ENCODE peak calls at places on chromosomes 5 and 9, in seven cellular contexts. I, E, O, V, L, Z and P are unnamed samples.

GRCh38 chr5:80184235-80185023 is 71.4 kb downstream of the SERINC5 start:
- DNase-seq in I (peak), E (no peak), O (peak), V (no peak), L (no peak), Z (no peak), P (no peak)

GRCh38 chr5:179608131-179608581 is 15.3 kb downstream of the HNRNPH1 start:
- DNase-seq in I (no peak), E (no peak), O (no peak), V (no peak), L (no peak), Z (peak), P (no peak)

GRCh38 chr9:70021026-70021571 is 22.5 kb upstream of the MAMDC2 start:
- DNase-seq in I (peak), E (peak), O (no peak), V (no peak), L (no peak), Z (peak), P (no peak)

GRCh38 chr9:2597483-2597882 is 24.1 kb upstream of the VLDLR start:
- DNase-seq in I (no peak), E (no peak), O (no peak), V (no peak), L (no peak), Z (peak), P (no peak)

GRCh38 chr5:180607861-180608571 is 16.7 kb upstream of the SCGB3A1 start:
- DNase-seq in I (no peak), E (no peak), O (no peak), V (no peak), L (no peak), Z (no peak), P (no peak)

GRCh38 chr5:78190402-78190801 is 104.1 kb downstream of the AP3B1 start:
- DNase-seq in I (no peak), E (no peak), O (no peak), V (no peak), L (no peak), Z (no peak), P (no peak)

GRCh38 chr9:104740596-104740995 is 6.9 kb upstream of the NIPSNAP3A start:
- DNase-seq in I (peak), E (no peak), O (no peak), V (no peak), L (no peak), Z (peak), P (no peak)

GRCh38 chr9:109781541-109782197 is 1.7 kb downstream of the PALM2AKAP2 start:
- DNase-seq in I (no peak), E (no peak), O (no peak), V (no peak), L (no peak), Z (peak), P (no peak)

GRCh38 chr5:67209141-67209771 is 12.7 kb upstream of the CD180 start:
- DNase-seq in I (peak), E (peak), O (peak), V (no peak), L (peak), Z (peak), P (peak)

GRCh38 chr9:28820741-28821140 is 1247.5 kb upstream of the C9orf72 start:
- DNase-seq in I (no peak), E (no peak), O (no peak), V (no peak), L (no peak), Z (no peak), P (no peak)

GRCh38 chr5:95471922-95472321 is 80.8 kb downstream of the FAM81B start:
- DNase-seq in I (no peak), E (no peak), O (no peak), V (no peak), L (no peak), Z (peak), P (no peak)

GRCh38 chr5:1312993-1313833 is 18.3 kb upstream of the TERT start:
- DNase-seq in I (no peak), E (no peak), O (peak), V (no peak), L (no peak), Z (no peak), P (no peak)

GRCh38 chr9:116549786-116550660 is 137.1 kb upstream of the TRIM32 start:
- DNase-seq in I (no peak), E (no peak), O (no peak), V (no peak), L (no peak), Z (peak), P (no peak)

GRCh38 chr5:55308254-55308836 is 556 bp downstream of the MTREX start:
- DNase-seq in I (peak), E (no peak), O (peak), V (no peak), L (no peak), Z (peak), P (no peak)

GRCh38 chr5:40790947-40791593 is 7.1 kb downstream of the PRKAA1 start:
- DNase-seq in I (no peak), E (no peak), O (no peak), V (no peak), L (no peak), Z (peak), P (no peak)

GRCh38 chr5:22560115-22560514 is 293.0 kb downstream of the CDH12 start:
- DNase-seq in I (peak), E (no peak), O (no peak), V (no peak), L (no peak), Z (peak), P (no peak)

GRCh38 chr5:179509239-179509638 is 41.1 kb upstream of the RUFY1 start:
- DNase-seq in I (no peak), E (no peak), O (no peak), V (no peak), L (no peak), Z (no peak), P (no peak)

GRCh38 chr5:139696894-139697658 is 48.9 kb downstream of the CXXC5 start:
- DNase-seq in I (peak), E (no peak), O (peak), V (no peak), L (peak), Z (peak), P (no peak)

GRCh38 chr5:80990971-80991370 is 30.8 kb downstream of the RASGRF2 start:
- DNase-seq in I (peak), E (no peak), O (no peak), V (no peak), L (no peak), Z (peak), P (no peak)

GRCh38 chr5:1386274-1386717 is 41.4 kb upstream of the CLPTM1L start:
- DNase-seq in I (peak), E (no peak), O (peak), V (no peak), L (peak), Z (peak), P (peak)

GRCh38 chr5:32076699-32077695 is 97.1 kb downstream of the GOLPH3 start:
- DNase-seq in I (peak), E (peak), O (no peak), V (no peak), L (peak), Z (peak), P (peak)

GRCh38 chr9:95947118-95947517 is 71.6 kb downstream of the ERCC6L2 start:
- DNase-seq in I (no peak), E (no peak), O (no peak), V (no peak), L (no peak), Z (no peak), P (no peak)

GRCh38 chr5:75156585-75156984 is 80.1 kb downstream of the ANKRD31 start:
- DNase-seq in I (peak), E (no peak), O (no peak), V (no peak), L (no peak), Z (peak), P (no peak)

GRCh38 chr5:178163772-178164735 is 10.4 kb upstream of the NHP2 start:
- DNase-seq in I (peak), E (peak), O (peak), V (peak), L (peak), Z (peak), P (peak)

GRCh38 chr9:83622433-83622813 is 520 bp upstream of the IDNK start:
- DNase-seq in I (no peak), E (no peak), O (no peak), V (no peak), L (no peak), Z (no peak), P (no peak)

GRCh38 chr9:86405926-86406325 is 51.7 kb upstream of the TUT7 start:
- DNase-seq in I (peak), E (peak), O (no peak), V (no peak), L (peak), Z (peak), P (no peak)

GRCh38 chr5:14298126-14298847 is 155.1 kb downstream of the TRIO start:
- DNase-seq in I (peak), E (no peak), O (no peak), V (no peak), L (no peak), Z (peak), P (no peak)

GRCh38 chr9:73009649-73010288 is 56.9 kb upstream of the ALDH1A1 start:
- DNase-seq in I (no peak), E (no peak), O (no peak), V (no peak), L (no peak), Z (no peak), P (no peak)
- TF ChIP-seq CTCF in I (no peak), E (no peak), O (no peak), V (no peak), L (no peak), Z (no peak), P (no peak)

GRCh38 chr5:131536849-131537448 is 98.1 kb downstream of the RAPGEF6 start:
- DNase-seq in I (no peak), E (no peak), O (no peak), V (no peak), L (no peak), Z (no peak), P (no peak)
- TF ChIP-seq CTCF in I (no peak), E (no peak), O (no peak), V (no peak), L (no peak), Z (no peak), P (no peak)

GRCh38 chr5:119452373-119453044 is at the start of gene HSD17B4:
- DNase-seq in I (peak), E (peak), O (peak), V (peak), L (peak), Z (peak), P (peak)
- TF ChIP-seq CTCF in I (no peak), E (no peak), O (no peak), V (no peak), L (peak), Z (no peak), P (no peak)

DNA sequence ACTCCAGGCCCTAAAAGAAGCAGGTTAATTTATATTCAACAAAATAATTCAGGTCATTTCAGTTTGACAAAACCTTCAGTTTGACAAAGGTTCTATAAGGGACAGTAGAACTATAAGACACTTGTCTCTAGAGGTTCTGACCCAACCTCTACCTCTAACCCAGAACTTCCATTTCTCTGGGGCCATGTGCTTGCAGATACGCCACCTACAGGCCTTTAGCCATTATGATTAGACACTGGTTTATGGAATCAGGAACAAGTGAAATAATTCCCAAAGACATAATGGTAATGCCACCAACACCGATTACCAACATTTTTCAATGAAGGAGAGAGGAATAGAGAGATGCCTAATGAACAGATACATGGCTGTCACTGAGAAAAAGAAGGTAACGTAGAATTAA is 733.9 kb downstream of the PRELID2 start:
- DNase-seq in I (no peak), E (no peak), O (no peak), V (no peak), L (no peak), Z (peak), P (no peak)
- TF ChIP-seq CTCF in I (peak), E (peak), O (no peak), V (no peak), L (no peak), Z (peak), P (peak)

GRCh38 chr5:74016373-74016772 is 390.4 kb downstream of the ARHGEF28 start:
- DNase-seq in I (no peak), E (no peak), O (no peak), V (no peak), L (no peak), Z (no peak), P (no peak)
- TF ChIP-seq CTCF in I (no peak), E (peak), O (no peak), V (no peak), L (no peak), Z (peak), P (peak)

DNA sequence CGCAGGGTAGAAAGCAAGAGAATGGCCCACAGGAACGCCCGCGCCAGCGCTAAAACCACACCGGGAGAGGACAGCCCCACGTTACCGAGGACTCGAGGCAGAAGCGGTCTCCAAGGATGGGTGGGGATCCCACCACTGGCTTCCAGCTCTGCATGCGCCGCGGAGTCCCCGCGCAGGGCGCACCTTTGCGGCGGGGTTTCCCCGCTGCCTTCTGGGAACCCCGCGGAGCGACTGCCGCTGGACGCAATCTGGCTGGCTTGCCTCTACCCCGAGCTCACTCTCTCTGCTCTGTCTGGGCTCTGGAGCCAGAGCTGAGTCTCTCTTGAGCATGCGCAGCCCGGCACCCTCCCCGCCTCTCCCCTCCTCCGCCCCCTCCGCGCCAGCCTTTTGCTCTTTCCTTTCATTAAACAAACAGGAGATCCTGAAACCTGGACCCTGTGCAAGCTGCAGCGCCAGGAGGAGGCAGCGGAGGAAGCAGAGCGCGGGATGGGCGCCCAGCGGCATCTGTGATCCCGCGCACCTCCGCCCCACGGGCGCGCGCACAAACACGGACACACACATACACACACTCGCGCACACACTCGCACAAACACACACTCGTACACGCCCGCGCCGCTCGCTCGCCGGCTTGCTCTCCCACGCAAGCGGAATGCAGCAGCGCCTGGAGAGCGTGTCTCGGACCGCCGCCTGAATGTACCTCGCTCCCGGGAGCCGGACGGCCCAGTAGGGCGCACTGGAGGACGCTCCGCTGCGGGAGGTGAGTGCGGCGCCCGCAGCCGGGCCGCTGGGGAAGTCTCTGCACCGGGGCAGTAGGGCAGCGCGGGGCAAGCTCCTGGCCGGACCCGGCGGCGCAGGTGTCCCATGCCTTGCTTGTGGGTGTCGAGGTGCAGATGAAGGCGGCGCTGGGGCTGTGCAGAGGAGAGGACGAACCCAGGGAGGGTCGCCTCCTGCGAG is at the start of gene PLPPR1:
- DNase-seq in I (peak), E (no peak), O (peak), V (no peak), L (peak), Z (peak), P (peak)
- TF ChIP-seq CTCF in I (no peak), E (no peak), O (no peak), V (no peak), L (no peak), Z (no peak), P (no peak)